ENCODE peak calls at places on chromosomes 12 and 14, in ten cellular contexts. One of them, this sample, is unnamed.

GRCh38 chr12:109130755-109131521 is 14.6 kb downstream of the ACACB start:
- DNase-seq in left ventricle myocardium inferior: peak; percentile 81
- DNase-seq in Caki2: no peak
- DNase-seq in T-helper 17 cell: no peak
- DNase-seq in immature natural killer cell: no peak
- DNase-seq in HFF-Myc: no peak
- DNase-seq in NCI-H1092: peak; percentile 11
- DNase-seq in T-helper 1 cell: no peak
- DNase-seq in NCI-H524: peak; percentile 84
- DNase-seq in activated CD4-positive, CD25-positive, alpha-beta regulatory T cell treated with anti-CD3 and anti-CD28 coated beads, Interleukin-2, amount 50 U/mL, for 16 hours: no peak
- DNase-seq in this sample: no peak

GRCh38 chr12:109820921-109821381 is 12.2 kb downstream of the TRPV4 start:
- DNase-seq in NCI-H1092: no peak
- DNase-seq in left ventricle myocardium inferior: no peak
- DNase-seq in T-helper 1 cell: no peak
- DNase-seq in activated CD4-positive, CD25-positive, alpha-beta regulatory T cell treated with anti-CD3 and anti-CD28 coated beads, Interleukin-2, amount 50 U/mL, for 16 hours: no peak
- DNase-seq in Caki2: no peak
- DNase-seq in NCI-H524: peak; percentile 99
- DNase-seq in T-helper 17 cell: no peak
- DNase-seq in HFF-Myc: no peak
- DNase-seq in immature natural killer cell: no peak
- DNase-seq in this sample: no peak

GRCh38 chr14:102659797-102660196 is 67.3 kb downstream of the RCOR1 start:
- DNase-seq in T-helper 17 cell: no peak
- DNase-seq in HFF-Myc: no peak
- DNase-seq in NCI-H524: no peak
- DNase-seq in Caki2: peak; percentile 27
- DNase-seq in activated CD4-positive, CD25-positive, alpha-beta regulatory T cell treated with anti-CD3 and anti-CD28 coated beads, Interleukin-2, amount 50 U/mL, for 16 hours: no peak
- DNase-seq in immature natural killer cell: no peak
- DNase-seq in left ventricle myocardium inferior: no peak
- DNase-seq in NCI-H1092: no peak
- DNase-seq in T-helper 1 cell: no peak
- DNase-seq in this sample: no peak

GRCh38 chr12:93839076-93839475 is 161.9 kb downstream of the CRADD start:
- DNase-seq in NCI-H1092: no peak
- DNase-seq in T-helper 17 cell: no peak
- DNase-seq in NCI-H524: peak; percentile 11
- DNase-seq in T-helper 1 cell: no peak
- DNase-seq in left ventricle myocardium inferior: no peak
- DNase-seq in activated CD4-positive, CD25-positive, alpha-beta regulatory T cell treated with anti-CD3 and anti-CD28 coated beads, Interleukin-2, amount 50 U/mL, for 16 hours: no peak
- DNase-seq in HFF-Myc: no peak
- DNase-seq in immature natural killer cell: no peak
- DNase-seq in Caki2: no peak
- DNase-seq in this sample: no peak

GRCh38 chr12:64385468-64385867 is 5.1 kb downstream of the C12orf56 start:
- DNase-seq in T-helper 1 cell: no peak
- DNase-seq in activated CD4-positive, CD25-positive, alpha-beta regulatory T cell treated with anti-CD3 and anti-CD28 coated beads, Interleukin-2, amount 50 U/mL, for 16 hours: no peak
- DNase-seq in NCI-H1092: no peak
- DNase-seq in HFF-Myc: no peak
- DNase-seq in NCI-H524: no peak
- DNase-seq in Caki2: no peak
- DNase-seq in T-helper 17 cell: no peak
- DNase-seq in left ventricle myocardium inferior: no peak
- DNase-seq in immature natural killer cell: no peak
- DNase-seq in this sample: no peak

GRCh38 chr12:127893875-127894635 is 372.9 kb upstream of the TMEM132C start:
- DNase-seq in T-helper 17 cell: no peak
- DNase-seq in left ventricle myocardium inferior: no peak
- DNase-seq in immature natural killer cell: no peak
- DNase-seq in activated CD4-positive, CD25-positive, alpha-beta regulatory T cell treated with anti-CD3 and anti-CD28 coated beads, Interleukin-2, amount 50 U/mL, for 16 hours: no peak
- DNase-seq in NCI-H1092: no peak
- DNase-seq in HFF-Myc: no peak
- DNase-seq in Caki2: no peak
- DNase-seq in T-helper 1 cell: no peak
- DNase-seq in NCI-H524: peak; percentile 1
- DNase-seq in this sample: peak; percentile 21

GRCh38 chr12:24991209-24992049 is 42.5 kb upstream of the BCAT1 start:
- DNase-seq in immature natural killer cell: peak; percentile 69
- DNase-seq in NCI-H524: peak; percentile 64
- DNase-seq in T-helper 17 cell: no peak
- DNase-seq in Caki2: peak; percentile 37
- DNase-seq in HFF-Myc: peak; percentile 36
- DNase-seq in activated CD4-positive, CD25-positive, alpha-beta regulatory T cell treated with anti-CD3 and anti-CD28 coated beads, Interleukin-2, amount 50 U/mL, for 16 hours: no peak
- DNase-seq in NCI-H1092: peak; percentile 24
- DNase-seq in T-helper 1 cell: no peak
- DNase-seq in left ventricle myocardium inferior: no peak
- DNase-seq in this sample: peak; percentile 73

GRCh38 chr14:74941676-74942097 is 13.7 kb downstream of the PGF start:
- DNase-seq in T-helper 1 cell: peak; percentile 30
- DNase-seq in immature natural killer cell: peak; percentile 47
- DNase-seq in NCI-H1092: no peak
- DNase-seq in activated CD4-positive, CD25-positive, alpha-beta regulatory T cell treated with anti-CD3 and anti-CD28 coated beads, Interleukin-2, amount 50 U/mL, for 16 hours: peak; percentile 34
- DNase-seq in left ventricle myocardium inferior: peak; percentile 58
- DNase-seq in HFF-Myc: no peak
- DNase-seq in NCI-H524: no peak
- DNase-seq in T-helper 17 cell: no peak
- DNase-seq in Caki2: no peak
- DNase-seq in this sample: no peak

GRCh38 chr12:12010277-12011031 is 60.3 kb upstream of the BCL2L14 start:
- DNase-seq in Caki2: no peak
- DNase-seq in T-helper 17 cell: no peak
- DNase-seq in left ventricle myocardium inferior: peak; percentile 36
- DNase-seq in activated CD4-positive, CD25-positive, alpha-beta regulatory T cell treated with anti-CD3 and anti-CD28 coated beads, Interleukin-2, amount 50 U/mL, for 16 hours: no peak
- DNase-seq in HFF-Myc: no peak
- DNase-seq in NCI-H524: no peak
- DNase-seq in T-helper 1 cell: peak; percentile 34
- DNase-seq in immature natural killer cell: peak; percentile 68
- DNase-seq in NCI-H1092: no peak
- DNase-seq in this sample: peak; percentile 96

GRCh38 chr12:100733817-100734593 is 60.6 kb upstream of the ANO4 start:
- DNase-seq in left ventricle myocardium inferior: no peak
- DNase-seq in T-helper 1 cell: no peak
- DNase-seq in NCI-H524: peak; percentile 41
- DNase-seq in Caki2: peak; percentile 16
- DNase-seq in immature natural killer cell: no peak
- DNase-seq in NCI-H1092: no peak
- DNase-seq in HFF-Myc: no peak
- DNase-seq in T-helper 17 cell: no peak
- DNase-seq in activated CD4-positive, CD25-positive, alpha-beta regulatory T cell treated with anti-CD3 and anti-CD28 coated beads, Interleukin-2, amount 50 U/mL, for 16 hours: no peak
- DNase-seq in this sample: no peak

GRCh38 chr14:56199095-56199975 is 81.1 kb downstream of the PELI2 start:
- DNase-seq in left ventricle myocardium inferior: no peak
- DNase-seq in NCI-H524: no peak
- DNase-seq in HFF-Myc: peak; percentile 96
- DNase-seq in T-helper 17 cell: no peak
- DNase-seq in NCI-H1092: no peak
- DNase-seq in T-helper 1 cell: no peak
- DNase-seq in immature natural killer cell: no peak
- DNase-seq in Caki2: peak; percentile 95
- DNase-seq in activated CD4-positive, CD25-positive, alpha-beta regulatory T cell treated with anti-CD3 and anti-CD28 coated beads, Interleukin-2, amount 50 U/mL, for 16 hours: no peak
- DNase-seq in this sample: no peak

GRCh38 chr12:122106891-122107660 is 28.5 kb downstream of the MLXIP start:
- DNase-seq in NCI-H1092: peak; percentile 73
- DNase-seq in NCI-H524: no peak
- DNase-seq in activated CD4-positive, CD25-positive, alpha-beta regulatory T cell treated with anti-CD3 and anti-CD28 coated beads, Interleukin-2, amount 50 U/mL, for 16 hours: no peak
- DNase-seq in T-helper 1 cell: no peak
- DNase-seq in immature natural killer cell: no peak
- DNase-seq in left ventricle myocardium inferior: peak; percentile 66
- DNase-seq in HFF-Myc: no peak
- DNase-seq in T-helper 17 cell: no peak
- DNase-seq in Caki2: no peak
- DNase-seq in this sample: no peak

GRCh38 chr12:67649165-67650126 is 901 bp downstream of the DYRK2 start:
- DNase-seq in left ventricle myocardium inferior: peak; percentile 41
- DNase-seq in NCI-H1092: no peak
- DNase-seq in activated CD4-positive, CD25-positive, alpha-beta regulatory T cell treated with anti-CD3 and anti-CD28 coated beads, Interleukin-2, amount 50 U/mL, for 16 hours: no peak
- DNase-seq in HFF-Myc: no peak
- DNase-seq in Caki2: peak; percentile 49
- DNase-seq in T-helper 17 cell: peak; percentile 38
- DNase-seq in NCI-H524: peak; percentile 25
- DNase-seq in T-helper 1 cell: peak; percentile 23
- DNase-seq in immature natural killer cell: peak; percentile 55
- DNase-seq in this sample: no peak

GRCh38 chr12:117444781-117445180 is 83.4 kb upstream of the NOS1 start:
- DNase-seq in NCI-H1092: no peak
- DNase-seq in T-helper 17 cell: no peak
- DNase-seq in T-helper 1 cell: no peak
- DNase-seq in HFF-Myc: no peak
- DNase-seq in NCI-H524: peak; percentile 90
- DNase-seq in activated CD4-positive, CD25-positive, alpha-beta regulatory T cell treated with anti-CD3 and anti-CD28 coated beads, Interleukin-2, amount 50 U/mL, for 16 hours: no peak
- DNase-seq in left ventricle myocardium inferior: no peak
- DNase-seq in Caki2: no peak
- DNase-seq in immature natural killer cell: no peak
- DNase-seq in this sample: no peak

GRCh38 chr12:76883151-76883550 is 4.3 kb upstream of the CSRP2 start:
- DNase-seq in T-helper 17 cell: no peak
- DNase-seq in Caki2: peak; percentile 47
- DNase-seq in NCI-H524: no peak
- DNase-seq in HFF-Myc: no peak
- DNase-seq in immature natural killer cell: no peak
- DNase-seq in left ventricle myocardium inferior: no peak
- DNase-seq in NCI-H1092: no peak
- DNase-seq in T-helper 1 cell: no peak
- DNase-seq in activated CD4-positive, CD25-positive, alpha-beta regulatory T cell treated with anti-CD3 and anti-CD28 coated beads, Interleukin-2, amount 50 U/mL, for 16 hours: no peak
- DNase-seq in this sample: no peak